ENCODE peak calls at places on chromosome 6, in four cellular contexts. X, A, P and F are unnamed samples.

GRCh38 chr6:36577298-36577697 is 16.9 kb upstream of the SRSF3 start:
- DNase-seq in X (peak; percentile 71), A (peak; percentile 41), P (no peak), F (peak; percentile 75)

GRCh38 chr6:83594936-83595335 is 82.6 kb downstream of the PRSS35 start:
- DNase-seq in X (no peak), A (no peak), P (no peak), F (no peak)

GRCh38 chr6:137361701-137362100 is 132.5 kb downstream of the OLIG3 start:
- DNase-seq in X (no peak), A (no peak), P (no peak), F (peak; percentile 69)

GRCh38 chr6:166430269-166430668 is 47.5 kb upstream of the MPC1 start:
- DNase-seq in X (no peak), A (no peak), P (no peak), F (no peak)

GRCh38 chr6:1704711-1705110 is 95.0 kb downstream of the FOXC1 start:
- DNase-seq in X (no peak), A (no peak), P (no peak), F (no peak)

GRCh38 chr6:47093169-47093568 is 51.0 kb upstream of the ADGRF1 start:
- DNase-seq in X (no peak), A (no peak), P (no peak), F (no peak)

GRCh38 chr6:9126845-9127560 is 691.7 kb upstream of the SLC35B3 start:
- DNase-seq in X (peak; percentile 15), A (no peak), P (no peak), F (no peak)

GRCh38 chr6:39203804-39204495 is 25.3 kb downstream of the KCNK5 start:
- DNase-seq in X (peak; percentile 62), A (peak; percentile 48), P (no peak), F (no peak)

GRCh38 chr6:168648240-168648639 is 207.3 kb downstream of the SMOC2 start:
- DNase-seq in X (no peak), A (no peak), P (no peak), F (no peak)

GRCh38 chr6:63598251-63599036 is 26.2 kb downstream of the LOC128125822 start:
- DNase-seq in X (peak; percentile 63), A (peak; percentile 67), P (no peak), F (peak; percentile 88)

GRCh38 chr6:161418458-161418945 is 144.6 kb upstream of the AGPAT4 start:
- DNase-seq in X (no peak), A (peak; percentile 64), P (no peak), F (peak; percentile 56)

GRCh38 chr6:21556506-21556905 is 37.0 kb upstream of the SOX4 start:
- DNase-seq in X (no peak), A (no peak), P (no peak), F (no peak)

GRCh38 chr6:111013144-111013905 is 31.5 kb downstream of the RPF2 start:
- DNase-seq in X (no peak), A (no peak), P (no peak), F (no peak)

GRCh38 chr6:111015656-111016190 is 33.9 kb downstream of the RPF2 start:
- DNase-seq in X (no peak), A (no peak), P (no peak), F (no peak)

GRCh38 chr6:111012143-111012452 is 30.3 kb downstream of the RPF2 start:
- DNase-seq in X (no peak), A (no peak), P (no peak), F (no peak)

GRCh38 chr6:111011360-111012142 is 29.7 kb downstream of the RPF2 start:
- DNase-seq in X (peak; percentile 27), A (peak; percentile 27), P (no peak), F (peak; percentile 32)
- TF ChIP-seq PHF8 in X (no peak), A (no peak), P (no peak), F (no peak)

GRCh38 chr6:105374010-105374420 is 28.9 kb downstream of the PREP start:
- DNase-seq in X (no peak), A (no peak), P (no peak), F (peak; percentile 87)
- TF ChIP-seq PHF8 in X (no peak), A (no peak), P (no peak), F (no peak)

DNA sequence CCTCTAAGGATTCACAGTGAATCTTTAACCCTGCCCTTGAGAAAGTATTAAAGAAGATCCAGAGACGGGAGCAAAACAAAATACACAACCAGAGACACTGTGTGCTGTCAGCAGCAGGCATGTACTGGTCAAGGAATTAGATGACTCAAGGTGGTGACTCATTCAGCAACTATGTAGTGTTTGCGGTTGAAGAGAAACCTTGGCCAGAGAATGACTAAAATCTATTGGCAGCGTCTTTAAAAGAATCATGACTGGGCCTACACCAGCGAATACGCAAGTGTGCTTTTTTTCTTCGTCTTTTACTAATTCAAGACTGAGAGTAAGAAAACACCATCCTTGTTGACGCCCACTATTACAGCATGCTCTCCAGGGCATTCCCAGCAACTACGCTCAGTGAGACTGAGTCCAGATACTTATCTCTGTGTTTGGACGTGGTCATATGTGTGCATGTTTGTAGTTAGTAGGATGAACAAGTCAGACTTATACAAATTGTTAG is 72.4 kb upstream of the BACH2 start:
- DNase-seq in X (peak; percentile 62), A (peak; percentile 80), P (peak; percentile 27), F (peak; percentile 20)
- TF ChIP-seq PHF8 in X (no peak), A (no peak), P (no peak), F (no peak)

GRCh38 chr6:130065616-130066015 is 47.2 kb downstream of the L3MBTL3 start:
- DNase-seq in X (no peak), A (no peak), P (no peak), F (no peak)
- TF ChIP-seq PHF8 in X (no peak), A (no peak), P (no peak), F (no peak)